ENCODE peak calls at places on chromosome 4, in five cellular contexts. N is A673, I is choroid plexus epithelial cell, H is globus pallidus, M is nucleus accumbens. X is an unnamed sample.

GRCh38 chr4:113574636-113575103 is 186.9 kb downstream of the CAMK2D start:
- DNase-seq in N (peak), I (peak), H (no peak), M (no peak), X (peak)

GRCh38 chr4:6008766-6009385 is 9.4 kb downstream of the C4orf50 start:
- DNase-seq in N (no peak), I (no peak), H (no peak), M (no peak), X (no peak)

GRCh38 chr4:879730-880079 is 52.4 kb downstream of the GAK start:
- DNase-seq in N (no peak), I (peak), H (no peak), M (peak), X (peak)

GRCh38 chr4:88415982-88416381 is 37.3 kb downstream of the HERC6 start:
- DNase-seq in N (no peak), I (no peak), H (no peak), M (no peak), X (no peak)

GRCh38 chr4:153212755-153213154 is 8.5 kb downstream of the TRIM2 start:
- DNase-seq in N (no peak), I (no peak), H (no peak), M (no peak), X (no peak)

GRCh38 chr4:931194-931959 is 739 bp downstream of the GAK start:
- DNase-seq in N (no peak), I (peak), H (no peak), M (no peak), X (peak)

GRCh38 chr4:15012017-15012788 is 9.9 kb downstream of the CPEB2 start:
- DNase-seq in N (no peak), I (no peak), H (no peak), M (no peak), X (no peak)

GRCh38 chr4:139896242-139896752 is 230.7 kb downstream of the MGST2 start:
- DNase-seq in N (no peak), I (no peak), H (no peak), M (no peak), X (no peak)

GRCh38 chr4:3635090-3635820 is 103.0 kb upstream of the LRPAP1 start:
- DNase-seq in N (no peak), I (no peak), H (no peak), M (no peak), X (no peak)

GRCh38 chr4:10117424-10118354 is 1.1 kb upstream of the WDR1 start:
- DNase-seq in N (no peak), I (peak), H (peak), M (no peak), X (peak)

GRCh38 chr4:125303058-125303457 is 11.7 kb upstream of the FAT4 start:
- DNase-seq in N (no peak), I (no peak), H (no peak), M (no peak), X (peak)

GRCh38 chr4:163755013-163755412 is 260.5 kb downstream of the TMA16 start:
- DNase-seq in N (peak), I (peak), H (peak), M (no peak), X (peak)

GRCh38 chr4:136939781-136940180 is 592.5 kb downstream of the PCDH18 start:
- DNase-seq in N (no peak), I (no peak), H (no peak), M (no peak), X (peak)

GRCh38 chr4:3388461-3389185 is 53.1 kb upstream of the HGFAC start:
- DNase-seq in N (peak), I (peak), H (no peak), M (no peak), X (peak)

GRCh38 chr4:109410226-109410625 is 23.4 kb upstream of the SEC24B start:
- DNase-seq in N (no peak), I (no peak), H (no peak), M (no peak), X (no peak)

GRCh38 chr4:46389301-46389761 is 597 bp downstream of the GABRA2 start:
- DNase-seq in N (peak), I (peak), H (peak), M (peak), X (no peak)

GRCh38 chr4:158722291-158722916 is 792 bp downstream of the PPID start:
- DNase-seq in N (peak), I (peak), H (peak), M (peak), X (peak)

GRCh38 chr4:188971125-188971524 is 831.9 kb downstream of the TRIML1 start:
- DNase-seq in N (peak), I (peak), H (no peak), M (no peak), X (peak)